ENCODE peak calls at places on chromosomes 4 and X, in five cellular contexts. One of them, this sample, is unnamed. For H3K36me3, the result is how much of the 10 kb centered on the place peaks cover.

GRCh38 chrX:101108293-101108692 is 10.3 kb downstream of the CENPI start:
- DNase-seq in GM12878: no peak
- DNase-seq in HCT116: no peak
- DNase-seq in K562: no peak
- DNase-seq in HepG2: no peak
- DNase-seq in this sample: no peak

GRCh38 chr4:113686950-113687718 is 74.4 kb downstream of the CAMK2D start:
- DNase-seq in GM12878: peak
- DNase-seq in K562: no peak
- DNase-seq in HCT116: no peak
- DNase-seq in HepG2: peak
- DNase-seq in this sample: no peak

GRCh38 chr4:172751550-172751949 is 417.1 kb upstream of the GALNT7 start:
- DNase-seq in GM12878: no peak
- DNase-seq in HepG2: no peak
- DNase-seq in HCT116: no peak
- DNase-seq in K562: no peak
- DNase-seq in this sample: no peak

GRCh38 chrX:120145295-120145925 is 13.0 kb upstream of the RHOXF2 start:
- DNase-seq in GM12878: no peak
- DNase-seq in K562: no peak
- DNase-seq in HCT116: no peak
- DNase-seq in HepG2: no peak
- DNase-seq in this sample: no peak

GRCh38 chr4:105147226-105148151 is 813 bp downstream of the TET2 start:
- DNase-seq in HCT116: no peak
- DNase-seq in GM12878: no peak
- DNase-seq in HepG2: peak
- DNase-seq in K562: peak
- DNase-seq in this sample: peak

GRCh38 chr4:12588572-12588971 is 895.6 kb downstream of the RAB28 start:
- DNase-seq in HepG2: no peak
- DNase-seq in GM12878: no peak
- DNase-seq in HCT116: no peak
- DNase-seq in K562: no peak
- DNase-seq in this sample: no peak

GRCh38 chrX:37060999-37061398 is 52.8 kb downstream of the FAM47C start:
- DNase-seq in HCT116: peak
- DNase-seq in K562: peak
- DNase-seq in GM12878: no peak
- DNase-seq in HepG2: peak
- DNase-seq in this sample: peak

GRCh38 chr4:97073194-97073593 is 1070.1 kb downstream of the STPG2 start:
- DNase-seq in HepG2: no peak
- DNase-seq in GM12878: no peak
- DNase-seq in HCT116: no peak
- DNase-seq in K562: no peak
- DNase-seq in this sample: no peak

GRCh38 chr4:155543126-155543765 is 123.4 kb upstream of the GUCY1A1 start:
- DNase-seq in HepG2: no peak
- DNase-seq in GM12878: no peak
- DNase-seq in K562: no peak
- DNase-seq in HCT116: no peak
- DNase-seq in this sample: no peak

GRCh38 chr4:167232805-167233522 is 1.3 kb downstream of the SPOCK3 start:
- DNase-seq in GM12878: no peak
- DNase-seq in HepG2: no peak
- DNase-seq in HCT116: no peak
- DNase-seq in K562: no peak
- DNase-seq in this sample: no peak

GRCh38 chr4:76209876-76210275 is 3.7 kb downstream of the SCARB2 start:
- DNase-seq in GM12878: no peak
- DNase-seq in HCT116: no peak
- DNase-seq in HepG2: no peak
- DNase-seq in K562: no peak
- DNase-seq in this sample: no peak

GRCh38 chrX:53288173-53288572 is 6.8 kb upstream of the IQSEC2 start:
- DNase-seq in HCT116: no peak
- DNase-seq in GM12878: no peak
- DNase-seq in HepG2: no peak
- DNase-seq in K562: peak
- DNase-seq in this sample: peak

GRCh38 chr4:31539279-31540074 is 819.3 kb downstream of the PCDH7 start:
- DNase-seq in HepG2: no peak
- DNase-seq in HCT116: no peak
- DNase-seq in GM12878: no peak
- DNase-seq in K562: no peak
- DNase-seq in this sample: no peak

GRCh38 chr4:121726642-121727268 is 30.0 kb upstream of the ANXA5 start:
- DNase-seq in K562: peak
- DNase-seq in HCT116: peak
- DNase-seq in HepG2: peak
- DNase-seq in GM12878: peak
- DNase-seq in this sample: peak

GRCh38 chrX:38166478-38167083 is 54.1 kb downstream of the SRPX start:
- DNase-seq in HepG2: peak
- DNase-seq in K562: peak
- DNase-seq in HCT116: peak
- DNase-seq in GM12878: no peak
- DNase-seq in this sample: peak

GRCh38 chr4:85039526-85039925 is 73.0 kb upstream of the WDFY3 start:
- DNase-seq in GM12878: no peak
- DNase-seq in HCT116: peak
- DNase-seq in K562: no peak
- DNase-seq in HepG2: no peak
- DNase-seq in this sample: no peak

GRCh38 chrX:19776753-19777152 is 110.6 kb downstream of the SH3KBP1 start:
- DNase-seq in K562: no peak
- DNase-seq in GM12878: no peak
- DNase-seq in HepG2: no peak
- DNase-seq in HCT116: no peak
- DNase-seq in this sample: no peak

GRCh38 chrX:19772759-19773623 is 114.4 kb downstream of the SH3KBP1 start:
- DNase-seq in K562: no peak
- DNase-seq in GM12878: no peak
- DNase-seq in HepG2: no peak
- DNase-seq in HCT116: no peak
- DNase-seq in this sample: no peak

GRCh38 chrX:19772306-19772705 is 115.1 kb downstream of the SH3KBP1 start:
- DNase-seq in GM12878: no peak
- DNase-seq in K562: no peak
- DNase-seq in HepG2: no peak
- DNase-seq in HCT116: no peak
- DNase-seq in this sample: no peak

GRCh38 chrX:19775830-19776498 is 111.4 kb downstream of the SH3KBP1 start:
- DNase-seq in HepG2: no peak
- DNase-seq in K562: no peak
- DNase-seq in GM12878: no peak
- DNase-seq in HCT116: no peak
- DNase-seq in this sample: no peak

DNA sequence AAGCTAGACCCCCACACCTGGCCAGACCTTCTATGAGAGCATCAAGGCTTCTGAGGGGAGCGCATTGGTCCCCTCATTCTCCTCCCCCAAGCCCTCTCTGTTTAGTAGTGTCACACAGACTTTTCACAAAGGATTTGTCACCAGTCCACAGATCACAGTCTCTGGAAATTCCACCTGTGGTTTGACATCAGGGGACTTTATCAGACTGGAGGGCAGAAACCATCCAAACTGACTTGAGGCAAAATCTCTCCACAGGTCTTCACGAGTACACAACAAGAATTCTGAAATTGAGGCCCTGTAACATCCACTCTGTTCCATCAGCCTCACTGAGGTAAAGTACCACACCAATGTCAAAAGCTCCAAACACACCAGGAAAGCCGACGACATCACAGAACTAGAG is 112.5 kb downstream of the SH3KBP1 start:
- DNase-seq in HCT116: no peak
- DNase-seq in HepG2: no peak
- DNase-seq in GM12878: no peak
- DNase-seq in K562: no peak
- DNase-seq in this sample: no peak
- TF ChIP-seq ZBTB33 in HCT116: no peak
- TF ChIP-seq ZBTB33 in HepG2: no peak
- TF ChIP-seq ZBTB33 in GM12878: no peak
- TF ChIP-seq ZBTB33 in K562: no peak
- TF ChIP-seq ZBTB33 in this sample: no peak

GRCh38 chrX:110427076-110427475 is 68.4 kb downstream of the RTL9 start:
- DNase-seq in GM12878: no peak
- DNase-seq in K562: no peak
- DNase-seq in HCT116: no peak
- DNase-seq in HepG2: no peak
- DNase-seq in this sample: no peak
- H3K36me3 ChIP-seq in GM12878: under half
- H3K36me3 ChIP-seq in K562: under half
- H3K36me3 ChIP-seq in HCT116: under half
- H3K36me3 ChIP-seq in HepG2: under half
- H3K36me3 ChIP-seq in this sample: under half

GRCh38 chr4:159009521-159009920 is 93.4 kb upstream of the RAPGEF2 start:
- DNase-seq in HepG2: no peak
- DNase-seq in GM12878: no peak
- DNase-seq in K562: no peak
- DNase-seq in HCT116: no peak
- DNase-seq in this sample: no peak

GRCh38 chr4:159010100-159010499 is 92.8 kb upstream of the RAPGEF2 start:
- DNase-seq in HCT116: no peak
- DNase-seq in HepG2: no peak
- DNase-seq in GM12878: no peak
- DNase-seq in K562: no peak
- DNase-seq in this sample: no peak

GRCh38 chr4:159006202-159006601 is 96.7 kb upstream of the RAPGEF2 start:
- DNase-seq in HCT116: peak
- DNase-seq in HepG2: peak
- DNase-seq in K562: no peak
- DNase-seq in GM12878: no peak
- DNase-seq in this sample: no peak

GRCh38 chr4:159010563-159011260 is 92.2 kb upstream of the RAPGEF2 start:
- DNase-seq in HCT116: no peak
- DNase-seq in K562: no peak
- DNase-seq in GM12878: no peak
- DNase-seq in HepG2: peak
- DNase-seq in this sample: no peak

DNA sequence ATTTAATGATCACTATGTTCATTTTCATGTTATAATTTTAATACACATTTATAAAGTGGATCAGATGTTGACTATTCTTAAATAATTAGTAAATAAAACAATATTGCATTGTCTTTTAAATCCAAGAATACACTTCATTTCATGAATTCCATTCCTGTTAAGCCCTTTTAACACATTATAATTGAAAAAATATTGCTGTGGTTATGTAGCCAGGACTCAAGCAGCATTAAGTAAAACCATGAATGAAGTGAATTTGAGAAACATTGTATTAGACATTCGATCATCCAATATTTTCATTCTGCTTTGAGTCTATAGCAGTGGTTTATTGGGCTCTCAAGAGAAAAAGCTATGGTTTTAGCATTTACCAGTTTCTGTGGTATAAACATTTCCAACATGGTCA is 94.2 kb upstream of the RAPGEF2 start:
- DNase-seq in HCT116: no peak
- DNase-seq in HepG2: no peak
- DNase-seq in GM12878: no peak
- DNase-seq in K562: no peak
- DNase-seq in this sample: no peak
- TF ChIP-seq ZBTB33 in HCT116: no peak
- TF ChIP-seq ZBTB33 in HepG2: no peak
- TF ChIP-seq ZBTB33 in GM12878: no peak
- TF ChIP-seq ZBTB33 in K562: no peak
- TF ChIP-seq ZBTB33 in this sample: no peak

GRCh38 chr4:82372502-82372873 is 1.3 kb downstream of the HNRNPD start:
- DNase-seq in HCT116: no peak
- DNase-seq in GM12878: no peak
- DNase-seq in K562: peak
- DNase-seq in HepG2: no peak
- DNase-seq in this sample: peak
- H3K36me3 ChIP-seq in HCT116: under half
- H3K36me3 ChIP-seq in GM12878: under half
- H3K36me3 ChIP-seq in K562: half or more
- H3K36me3 ChIP-seq in HepG2: under half
- H3K36me3 ChIP-seq in this sample: under half